ENCODE peak calls at places on chromosome 6, in six cellular contexts. D is IMR-90, R is osteoblast, G is tibial nerve, U is adipocyte, E is body of pancreas. Z is an unnamed sample.

GRCh38 chr6:160730911-160731310 is 28.9 kb downstream of the PLG start:
- DNase-seq in U (no peak), D (no peak), E (no peak), G (no peak), R (no peak), Z (no peak)

GRCh38 chr6:19714415-19715165 is 122.6 kb upstream of the ID4 start:
- DNase-seq in D (no peak), G (no peak), E (peak; percentile 24), R (no peak), U (no peak), Z (no peak)

GRCh38 chr6:154447929-154448328 is 62.6 kb downstream of the CNKSR3 start:
- DNase-seq in D (peak; percentile 55), E (no peak), R (no peak), U (no peak), G (no peak), Z (no peak)

GRCh38 chr6:6997282-6998193 is 110.2 kb upstream of the RREB1 start:
- DNase-seq in G (no peak), U (no peak), D (no peak), R (no peak), E (no peak), Z (no peak)

GRCh38 chr6:7828123-7828522 is 82.5 kb downstream of the TXNDC5 start:
- DNase-seq in E (no peak), R (no peak), U (no peak), D (no peak), G (no peak), Z (no peak)

GRCh38 chr6:156587751-156588301 is 189.4 kb upstream of the ARID1B start:
- DNase-seq in R (no peak), E (no peak), U (no peak), G (no peak), D (no peak), Z (no peak)

GRCh38 chr6:169499728-169500265 is 202.0 kb downstream of the WDR27 start:
- DNase-seq in R (no peak), E (no peak), G (no peak), U (no peak), D (no peak), Z (no peak)

GRCh38 chr6:147204060-147204785 is at the start of gene STXBP5:
- DNase-seq in R (peak; percentile 53), U (peak; percentile 68), G (no peak), E (peak; percentile 66), D (peak; percentile 47), Z (peak; percentile 73)

GRCh38 chr6:169380493-169380892 is 126.8 kb upstream of the THBS2 start:
- DNase-seq in U (no peak), G (no peak), E (no peak), D (no peak), R (no peak), Z (no peak)

GRCh38 chr6:122184260-122184934 is 215.1 kb upstream of the HSF2 start:
- DNase-seq in U (peak; percentile 81), E (no peak), R (no peak), G (no peak), D (peak; percentile 47), Z (no peak)

GRCh38 chr6:129447166-129447565 is 262.8 kb downstream of the ARHGAP18 start:
- DNase-seq in D (no peak), R (no peak), G (no peak), E (no peak), U (no peak), Z (no peak)

GRCh38 chr6:57267586-57268293 is 45.6 kb upstream of the RAB23 start:
- DNase-seq in R (peak; percentile 89), G (peak; percentile 34), U (peak; percentile 96), D (peak; percentile 99), E (peak; percentile 22), Z (peak; percentile 7)

GRCh38 chr6:5619249-5619648 is 357.9 kb downstream of the FARS2 start:
- DNase-seq in R (no peak), E (no peak), U (no peak), G (no peak), D (no peak), Z (no peak)

GRCh38 chr6:155185544-155185943 is 78.3 kb upstream of the CLDN20 start:
- DNase-seq in U (no peak), E (no peak), G (no peak), R (no peak), D (peak; percentile 28), Z (no peak)

GRCh38 chr6:99514089-99514488 is 1.1 kb downstream of the USP45 start:
- DNase-seq in G (no peak), E (no peak), R (no peak), U (peak; percentile 35), D (peak; percentile 15), Z (no peak)

GRCh38 chr6:107690864-107691661 is 133.1 kb downstream of the SCML4 start:
- DNase-seq in D (peak; percentile 96), U (peak; percentile 60), R (peak; percentile 90), G (no peak), E (no peak), Z (no peak)

GRCh38 chr6:4902363-4902762 is 101.5 kb downstream of the RPP40 start:
- DNase-seq in E (no peak), R (no peak), G (no peak), U (no peak), D (no peak), Z (no peak)

GRCh38 chr6:138287144-138287955 is 69.1 kb upstream of the PBOV1 start:
- DNase-seq in D (no peak), U (peak; percentile 39), E (peak; percentile 83), G (no peak), R (no peak), Z (no peak)

GRCh38 chr6:116059713-116060571 is 749 bp downstream of the FRK start:
- DNase-seq in U (no peak), R (peak; percentile 19), D (no peak), E (peak; percentile 53), G (no peak), Z (peak; percentile 40)

GRCh38 chr6:43827898-43828297 is 57.9 kb downstream of the VEGFA start:
- DNase-seq in D (no peak), G (no peak), R (no peak), E (no peak), U (no peak), Z (no peak)
- H3K27me3 ChIP-seq in D (peaks cover 55% of the 10 kb centered on the region), G (no peaks in the 10 kb centered on the region), R (peaks cover 18% of the 10 kb centered on the region), E (no peaks in the 10 kb centered on the region), U (peaks cover 14% of the 10 kb centered on the region), Z (no peaks in the 10 kb centered on the region)

GRCh38 chr6:150027806-150028565 is 2.7 kb upstream of the RAET1L start:
- DNase-seq in G (no peak), U (no peak), R (peak; percentile 80), E (no peak), D (no peak), Z (no peak)

GRCh38 chr6:150029276-150029675 is 3.9 kb upstream of the RAET1L start:
- DNase-seq in E (no peak), D (no peak), G (no peak), U (no peak), R (no peak), Z (no peak)

GRCh38 chr6:150028799-150029198 is 3.5 kb upstream of the RAET1L start:
- DNase-seq in E (no peak), R (no peak), U (no peak), D (no peak), G (no peak), Z (no peak)

GRCh38 chr6:150030611-150031010 is 5.3 kb upstream of the RAET1L start:
- DNase-seq in E (no peak), R (no peak), U (no peak), D (no peak), G (no peak), Z (no peak)

GRCh38 chr6:150029749-150030148 is 4.4 kb upstream of the RAET1L start:
- DNase-seq in G (no peak), U (no peak), R (no peak), E (no peak), D (no peak), Z (no peak)
- H3K27me3 ChIP-seq in G (peaks cover 36% of the 10 kb centered on the region), U (peaks cover 50% of the 10 kb centered on the region), R (peaks cover 55% of the 10 kb centered on the region), E (no peaks in the 10 kb centered on the region), D (peaks cover 82% of the 10 kb centered on the region), Z (peaks cover 2% of the 10 kb centered on the region)

GRCh38 chr6:165662041-165662491 is 975 bp downstream of the PDE10A start:
- DNase-seq in D (peak; percentile 18), G (no peak), U (peak; percentile 22), E (no peak), R (peak; percentile 92), Z (no peak)
- H3K27me3 ChIP-seq in D (peaks cover 3% of the 10 kb centered on the region), G (peaks cover 77% of the 10 kb centered on the region), U (peaks cover 54% of the 10 kb centered on the region), E (no peaks in the 10 kb centered on the region), R (peaks cover 66% of the 10 kb centered on the region), Z (no peaks in the 10 kb centered on the region)

GRCh38 chr6:30136570-30137286 is 788 bp downstream of the TRIM40 start:
- DNase-seq in E (no peak), D (no peak), G (no peak), R (no peak), U (no peak), Z (no peak)
- H3K27me3 ChIP-seq in E (no peaks in the 10 kb centered on the region), D (peaks cover 24% of the 10 kb centered on the region), G (peaks cover 52% of the 10 kb centered on the region), R (peaks cover 57% of the 10 kb centered on the region), U (peaks cover 14% of the 10 kb centered on the region), Z (no peaks in the 10 kb centered on the region)

GRCh38 chr6:157868835-157869234 is 45.8 kb downstream of the SNX9 start:
- DNase-seq in E (no peak), U (no peak), G (no peak), R (no peak), D (no peak), Z (no peak)

GRCh38 chr6:157867981-157868380 is 44.9 kb downstream of the SNX9 start:
- DNase-seq in D (no peak), U (peak; percentile 82), E (no peak), G (no peak), R (peak; percentile 18), Z (no peak)

GRCh38 chr6:157867155-157867559 is 44.1 kb downstream of the SNX9 start:
- DNase-seq in R (peak; percentile 90), G (no peak), E (no peak), U (peak; percentile 61), D (peak; percentile 67), Z (no peak)

GRCh38 chr6:157873735-157874344 is 50.8 kb downstream of the SNX9 start:
- DNase-seq in E (peak; percentile 75), R (peak; percentile 92), G (peak; percentile 57), D (peak; percentile 64), U (peak; percentile 83), Z (peak; percentile 54)

GRCh38 chr6:157869673-157870302 is 46.7 kb downstream of the SNX9 start:
- DNase-seq in D (no peak), E (no peak), G (no peak), R (peak; percentile 14), U (no peak), Z (no peak)
- H3K27me3 ChIP-seq in D (no peaks in the 10 kb centered on the region), E (no peaks in the 10 kb centered on the region), G (no peaks in the 10 kb centered on the region), R (no peaks in the 10 kb centered on the region), U (no peaks in the 10 kb centered on the region), Z (no peaks in the 10 kb centered on the region)

DNA sequence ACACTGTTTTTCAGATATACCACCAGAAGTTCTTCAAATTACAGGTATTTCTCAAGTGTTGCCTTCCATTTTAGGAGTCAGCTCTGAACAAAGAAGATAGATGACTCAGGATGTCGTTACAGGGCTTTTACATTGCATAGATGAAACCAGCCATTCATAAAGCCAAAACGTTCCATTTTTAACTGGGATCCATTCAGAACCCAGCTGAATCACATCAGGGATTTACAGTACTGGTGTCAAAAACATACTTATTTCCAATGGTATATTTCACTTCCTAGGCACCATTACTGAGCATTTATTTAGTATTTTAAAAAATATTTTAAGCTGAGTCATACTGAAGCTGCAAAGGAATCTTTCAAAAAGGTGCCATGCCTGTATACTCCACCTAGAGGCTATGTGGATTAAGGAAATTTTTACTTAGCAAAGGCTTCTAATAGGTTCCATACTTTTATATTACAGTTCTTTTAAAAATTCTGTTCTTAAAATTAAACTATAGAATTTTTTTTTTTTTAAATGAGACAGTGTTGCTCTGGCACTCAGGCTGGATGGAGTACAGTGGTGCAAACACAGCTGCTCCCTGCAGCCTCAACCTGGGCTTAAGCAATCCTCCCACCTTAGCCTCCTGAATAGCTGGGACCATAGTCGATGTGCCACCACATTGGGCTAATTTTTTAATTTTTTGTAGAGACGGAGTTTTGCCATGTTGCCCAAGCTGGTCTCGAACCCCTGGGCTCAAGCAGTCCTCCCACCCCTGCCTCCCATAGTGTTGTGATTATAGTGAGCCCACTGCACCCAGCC is 2.6 kb downstream of the ASF1A start:
- DNase-seq in R (no peak), D (peak; percentile 69), G (no peak), U (peak; percentile 65), E (no peak), Z (peak; percentile 43)
- H3K27me3 ChIP-seq in R (no peaks in the 10 kb centered on the region), D (no peaks in the 10 kb centered on the region), G (no peaks in the 10 kb centered on the region), U (no peaks in the 10 kb centered on the region), E (no peaks in the 10 kb centered on the region), Z (no peaks in the 10 kb centered on the region)

Z was measured in GM06990.